ENCODE peak calls at places on chromosome 14, in four cellular contexts. J is GM12891, K is HL-60, X is K562. C is an unnamed sample.

GRCh38 chr14:92546347-92547053 is 32.9 kb downstream of the RIN3 start:
- DNase-seq in J (no peak), K (no peak), X (peak; percentile 8), C (no peak)

GRCh38 chr14:26389646-26390508 is 208.0 kb downstream of the NOVA1 start:
- DNase-seq in J (no peak), K (no peak), X (no peak), C (no peak)

GRCh38 chr14:93953739-93954515 is 22.4 kb downstream of the ASB2 start:
- DNase-seq in J (no peak), K (no peak), X (no peak), C (no peak)

GRCh38 chr14:64952598-64953309 is 10.2 kb upstream of the GPX2 start:
- DNase-seq in J (peak; percentile 54), K (no peak), X (peak; percentile 57), C (peak; percentile 32)

GRCh38 chr14:68910540-68910939 is 68.6 kb downstream of the ACTN1 start:
- DNase-seq in J (no peak), K (no peak), X (no peak), C (no peak)

GRCh38 chr14:26589998-26590397 is 7.8 kb downstream of the NOVA1 start:
- DNase-seq in J (no peak), K (no peak), X (no peak), C (no peak)

GRCh38 chr14:35342160-35343010 is 50.2 kb downstream of the PSMA6 start:
- DNase-seq in J (no peak), K (no peak), X (no peak), C (no peak)

GRCh38 chr14:100522616-100523021 is 64.6 kb downstream of the BEGAIN start:
- DNase-seq in J (no peak), K (no peak), X (no peak), C (no peak)

GRCh38 chr14:72801841-72802587 is 91.9 kb downstream of the DPF3 start:
- DNase-seq in J (no peak), K (no peak), X (no peak), C (no peak)

GRCh38 chr14:105582639-105583038 is 56.3 kb downstream of the TMEM121 start:
- DNase-seq in J (no peak), K (no peak), X (peak; percentile 4), C (no peak)

GRCh38 chr14:105581551-105582341 is 55.4 kb downstream of the TMEM121 start:
- DNase-seq in J (no peak), K (no peak), X (no peak), C (peak; percentile 71)

GRCh38 chr14:105576525-105577088 is 50.2 kb downstream of the TMEM121 start:
- DNase-seq in J (no peak), K (no peak), X (no peak), C (no peak)

GRCh38 chr14:105578070-105578469 is 51.7 kb downstream of the TMEM121 start:
- DNase-seq in J (no peak), K (no peak), X (no peak), C (no peak)

GRCh38 chr14:105577339-105577861 is 51.0 kb downstream of the TMEM121 start:
- DNase-seq in J (no peak), K (no peak), X (no peak), C (no peak)
- TF ChIP-seq SPI1 in J (no peak), K (no peak), X (no peak), C (no peak)

GRCh38 chr14:24798911-24799310 is 164.9 kb upstream of the GZMB start:
- DNase-seq in J (no peak), K (peak; percentile 3), X (no peak), C (peak; percentile 15)
- TF ChIP-seq SPI1 in J (no peak), K (no peak), X (no peak), C (peak; percentile 26)

GRCh38 chr14:58138065-58138718 is 13.8 kb downstream of the ARMH4 start:
- DNase-seq in J (no peak), K (no peak), X (peak; percentile 50), C (no peak)

GRCh38 chr14:58130121-58130782 is 21.8 kb downstream of the ARMH4 start:
- DNase-seq in J (no peak), K (no peak), X (no peak), C (no peak)

GRCh38 chr14:58129208-58129607 is 22.8 kb downstream of the ARMH4 start:
- DNase-seq in J (no peak), K (no peak), X (no peak), C (no peak)

GRCh38 chr14:58131386-58131785 is 20.6 kb downstream of the ARMH4 start:
- DNase-seq in J (no peak), K (no peak), X (peak; percentile 24), C (no peak)

GRCh38 chr14:58133739-58134138 is 18.3 kb downstream of the ARMH4 start:
- DNase-seq in J (no peak), K (no peak), X (no peak), C (no peak)
- TF ChIP-seq SPI1 in J (no peak), K (no peak), X (no peak), C (no peak)

DNA sequence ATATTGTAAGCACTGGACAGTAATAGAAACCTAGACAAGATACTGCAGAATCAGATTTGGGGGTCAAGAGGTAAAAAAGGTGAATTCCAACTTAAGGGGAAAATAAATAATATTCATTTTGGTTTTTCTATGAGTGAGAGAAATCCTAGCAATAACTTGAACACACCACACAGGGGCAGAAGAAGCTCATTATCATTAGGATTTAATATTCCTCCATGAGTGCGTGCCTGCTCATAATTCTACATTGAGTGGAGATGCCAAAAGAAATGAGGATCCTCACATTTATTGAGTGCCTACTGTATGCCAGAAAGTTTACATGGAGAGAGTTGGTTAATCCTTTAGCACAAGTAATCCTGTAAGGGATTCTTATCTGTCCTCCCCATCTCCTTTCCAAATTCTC is 40.5 kb upstream of the C14orf132 start:
- DNase-seq in J (no peak), K (no peak), X (no peak), C (no peak)
- TF ChIP-seq SPI1 in J (no peak), K (no peak), X (no peak), C (no peak)